ENCODE peak calls at places on chromosome 11, in eight cellular contexts. One of them, this sample, is unnamed.

GRCh38 chr11:19697721-19698121 is 14.9 kb upstream of the NAV2 start:
- DNase-seq in aorta: no peak
- DNase-seq in thoracic aorta: no peak
- DNase-seq in cardiac fibroblast: peak
- DNase-seq in left ventricle myocardium inferior: no peak
- DNase-seq in H1: no peak
- DNase-seq in adipocyte: no peak
- DNase-seq in fibroblast of villous mesenchyme: no peak
- DNase-seq in this sample: no peak

GRCh38 chr11:6395470-6396060 is 5.3 kb downstream of the SMPD1 start:
- DNase-seq in aorta: peak
- DNase-seq in thoracic aorta: no peak
- DNase-seq in cardiac fibroblast: no peak
- DNase-seq in left ventricle myocardium inferior: no peak
- DNase-seq in H1: no peak
- DNase-seq in adipocyte: no peak
- DNase-seq in fibroblast of villous mesenchyme: no peak
- DNase-seq in this sample: no peak

GRCh38 chr11:120316880-120317688 is 8.0 kb upstream of the TLCD5 start:
- DNase-seq in aorta: no peak
- DNase-seq in thoracic aorta: no peak
- DNase-seq in cardiac fibroblast: peak
- DNase-seq in left ventricle myocardium inferior: peak
- DNase-seq in H1: no peak
- DNase-seq in adipocyte: no peak
- DNase-seq in fibroblast of villous mesenchyme: peak
- DNase-seq in this sample: peak

GRCh38 chr11:127590319-127590718 is 589.7 kb upstream of the KIRREL3 start:
- DNase-seq in aorta: no peak
- DNase-seq in thoracic aorta: no peak
- DNase-seq in cardiac fibroblast: no peak
- DNase-seq in left ventricle myocardium inferior: no peak
- DNase-seq in H1: no peak
- DNase-seq in adipocyte: no peak
- DNase-seq in fibroblast of villous mesenchyme: no peak
- DNase-seq in this sample: no peak

GRCh38 chr11:110908401-110909106 is 196.3 kb upstream of the ARHGAP20 start:
- DNase-seq in aorta: no peak
- DNase-seq in thoracic aorta: no peak
- DNase-seq in cardiac fibroblast: peak
- DNase-seq in left ventricle myocardium inferior: no peak
- DNase-seq in H1: no peak
- DNase-seq in adipocyte: peak
- DNase-seq in fibroblast of villous mesenchyme: peak
- DNase-seq in this sample: peak

GRCh38 chr11:134519390-134519750 is 107.3 kb upstream of the B3GAT1 start:
- DNase-seq in aorta: peak
- DNase-seq in thoracic aorta: no peak
- DNase-seq in cardiac fibroblast: no peak
- DNase-seq in left ventricle myocardium inferior: peak
- DNase-seq in H1: no peak
- DNase-seq in adipocyte: no peak
- DNase-seq in fibroblast of villous mesenchyme: no peak
- DNase-seq in this sample: no peak

GRCh38 chr11:113481226-113481625 is 6.0 kb upstream of the DRD2 start:
- DNase-seq in aorta: no peak
- DNase-seq in thoracic aorta: no peak
- DNase-seq in cardiac fibroblast: no peak
- DNase-seq in left ventricle myocardium inferior: no peak
- DNase-seq in H1: no peak
- DNase-seq in adipocyte: no peak
- DNase-seq in fibroblast of villous mesenchyme: no peak
- DNase-seq in this sample: no peak

GRCh38 chr11:69839516-69839915 is 20.3 kb upstream of the FGF3 start:
- DNase-seq in aorta: peak
- DNase-seq in thoracic aorta: no peak
- DNase-seq in cardiac fibroblast: no peak
- DNase-seq in left ventricle myocardium inferior: no peak
- DNase-seq in H1: no peak
- DNase-seq in adipocyte: no peak
- DNase-seq in fibroblast of villous mesenchyme: no peak
- DNase-seq in this sample: no peak

GRCh38 chr11:44116433-44116832 is 21.0 kb downstream of the EXT2 start:
- DNase-seq in aorta: no peak
- DNase-seq in thoracic aorta: no peak
- DNase-seq in cardiac fibroblast: peak
- DNase-seq in left ventricle myocardium inferior: no peak
- DNase-seq in H1: no peak
- DNase-seq in adipocyte: no peak
- DNase-seq in fibroblast of villous mesenchyme: no peak
- DNase-seq in this sample: no peak

GRCh38 chr11:113623114-113623513 is 83.0 kb downstream of the TMPRSS5 start:
- DNase-seq in aorta: no peak
- DNase-seq in thoracic aorta: no peak
- DNase-seq in cardiac fibroblast: no peak
- DNase-seq in left ventricle myocardium inferior: no peak
- DNase-seq in H1: no peak
- DNase-seq in adipocyte: no peak
- DNase-seq in fibroblast of villous mesenchyme: peak
- DNase-seq in this sample: no peak

DNA sequence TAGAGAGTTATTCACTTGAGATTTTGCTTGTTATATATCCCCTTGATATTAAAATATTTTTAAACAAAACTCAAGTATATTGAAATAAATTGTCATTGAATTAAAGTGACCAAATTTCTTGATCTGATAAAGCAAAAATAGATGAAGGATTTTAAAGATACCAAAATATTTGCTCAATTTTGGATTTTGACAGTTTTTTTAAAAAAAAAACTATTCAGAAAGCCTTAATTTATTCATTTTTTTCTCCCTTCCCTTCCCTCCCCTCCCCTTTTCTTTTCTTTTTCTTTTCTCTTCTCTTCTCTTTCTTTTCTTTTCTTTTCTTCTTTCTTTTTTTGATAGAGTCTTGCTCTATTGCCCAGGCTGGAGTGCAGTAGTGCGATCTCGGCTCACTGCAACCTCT is 163.7 kb downstream of the DYNC2H1 start:
- DNase-seq in aorta: no peak
- DNase-seq in thoracic aorta: no peak
- DNase-seq in cardiac fibroblast: no peak
- DNase-seq in left ventricle myocardium inferior: no peak
- DNase-seq in H1: no peak
- DNase-seq in adipocyte: no peak
- DNase-seq in fibroblast of villous mesenchyme: no peak
- DNase-seq in this sample: no peak
- H3K4me3 ChIP-seq in aorta: no peak
- H3K4me3 ChIP-seq in thoracic aorta: no peak
- H3K4me3 ChIP-seq in cardiac fibroblast: no peak
- H3K4me3 ChIP-seq in left ventricle myocardium inferior: no peak
- H3K4me3 ChIP-seq in H1: no peak
- H3K4me3 ChIP-seq in adipocyte: no peak
- H3K4me3 ChIP-seq in fibroblast of villous mesenchyme: no peak
- H3K4me3 ChIP-seq in this sample: no peak

GRCh38 chr11:97938789-97939188 is 1082.0 kb upstream of the CNTN5 start:
- DNase-seq in aorta: no peak
- DNase-seq in thoracic aorta: no peak
- DNase-seq in cardiac fibroblast: no peak
- DNase-seq in left ventricle myocardium inferior: no peak
- DNase-seq in H1: no peak
- DNase-seq in adipocyte: no peak
- DNase-seq in fibroblast of villous mesenchyme: no peak
- DNase-seq in this sample: peak

GRCh38 chr11:97937501-97937900 is 1083.2 kb upstream of the CNTN5 start:
- DNase-seq in aorta: no peak
- DNase-seq in thoracic aorta: no peak
- DNase-seq in cardiac fibroblast: peak
- DNase-seq in left ventricle myocardium inferior: no peak
- DNase-seq in H1: no peak
- DNase-seq in adipocyte: peak
- DNase-seq in fibroblast of villous mesenchyme: peak
- DNase-seq in this sample: peak

DNA sequence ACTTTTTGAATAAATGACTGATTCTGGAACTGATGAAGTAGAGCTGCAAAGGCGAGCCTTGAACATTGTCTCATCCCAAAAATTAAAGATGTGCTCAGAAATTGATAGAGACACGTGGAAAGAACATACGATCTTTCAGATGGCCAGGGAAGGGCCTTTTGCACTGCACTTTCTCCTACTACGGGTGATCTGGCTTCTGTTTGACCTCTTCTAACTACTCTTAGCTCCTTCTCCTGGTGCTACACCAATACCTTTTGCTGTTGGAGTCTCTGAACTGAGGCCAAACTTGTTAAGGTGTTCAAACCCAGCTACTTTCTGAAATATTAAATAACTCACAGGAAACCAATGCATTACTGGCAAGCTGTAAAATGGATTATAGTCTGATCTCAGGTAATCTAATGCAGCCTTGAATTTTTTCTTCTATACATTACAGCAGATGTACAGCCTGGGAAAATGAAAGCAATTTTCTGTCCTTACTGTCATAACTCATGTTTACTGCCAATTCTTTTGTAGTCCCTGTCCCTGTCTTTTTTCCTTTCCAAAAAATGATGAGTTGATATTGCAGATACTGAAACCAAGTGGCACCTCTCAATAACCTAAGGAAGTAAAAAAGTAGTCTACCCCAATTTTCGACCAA is 1086.1 kb upstream of the CNTN5 start:
- DNase-seq in aorta: no peak
- DNase-seq in thoracic aorta: no peak
- DNase-seq in cardiac fibroblast: no peak
- DNase-seq in left ventricle myocardium inferior: no peak
- DNase-seq in H1: no peak
- DNase-seq in adipocyte: no peak
- DNase-seq in fibroblast of villous mesenchyme: no peak
- DNase-seq in this sample: no peak
- H3K4me3 ChIP-seq in aorta: no peak
- H3K4me3 ChIP-seq in thoracic aorta: no peak
- H3K4me3 ChIP-seq in cardiac fibroblast: no peak
- H3K4me3 ChIP-seq in left ventricle myocardium inferior: no peak
- H3K4me3 ChIP-seq in H1: no peak
- H3K4me3 ChIP-seq in adipocyte: no peak
- H3K4me3 ChIP-seq in fibroblast of villous mesenchyme: no peak
- H3K4me3 ChIP-seq in this sample: no peak

GRCh38 chr11:128830836-128831780 is 36.0 kb downstream of the KCNJ1 start:
- DNase-seq in aorta: peak
- DNase-seq in thoracic aorta: no peak
- DNase-seq in cardiac fibroblast: peak
- DNase-seq in left ventricle myocardium inferior: peak
- DNase-seq in H1: peak
- DNase-seq in adipocyte: peak
- DNase-seq in fibroblast of villous mesenchyme: peak
- DNase-seq in this sample: peak
- H3K4me3 ChIP-seq in aorta: no peak
- H3K4me3 ChIP-seq in thoracic aorta: peak
- H3K4me3 ChIP-seq in cardiac fibroblast: no peak
- H3K4me3 ChIP-seq in left ventricle myocardium inferior: peak
- H3K4me3 ChIP-seq in H1: no peak
- H3K4me3 ChIP-seq in adipocyte: no peak
- H3K4me3 ChIP-seq in fibroblast of villous mesenchyme: no peak
- H3K4me3 ChIP-seq in this sample: no peak

GRCh38 chr11:121722431-121723256 is 269.9 kb upstream of the SORL1-AS1 start:
- DNase-seq in aorta: peak
- DNase-seq in thoracic aorta: peak
- DNase-seq in cardiac fibroblast: peak
- DNase-seq in left ventricle myocardium inferior: peak
- DNase-seq in H1: peak
- DNase-seq in adipocyte: peak
- DNase-seq in fibroblast of villous mesenchyme: peak
- DNase-seq in this sample: peak

GRCh38 chr11:121723261-121723741 is 270.5 kb upstream of the SORL1-AS1 start:
- DNase-seq in aorta: peak
- DNase-seq in thoracic aorta: peak
- DNase-seq in cardiac fibroblast: peak
- DNase-seq in left ventricle myocardium inferior: peak
- DNase-seq in H1: peak
- DNase-seq in adipocyte: peak
- DNase-seq in fibroblast of villous mesenchyme: peak
- DNase-seq in this sample: no peak

GRCh38 chr11:121721448-121721847 is 268.7 kb upstream of the SORL1-AS1 start:
- DNase-seq in aorta: no peak
- DNase-seq in thoracic aorta: no peak
- DNase-seq in cardiac fibroblast: no peak
- DNase-seq in left ventricle myocardium inferior: no peak
- DNase-seq in H1: no peak
- DNase-seq in adipocyte: no peak
- DNase-seq in fibroblast of villous mesenchyme: no peak
- DNase-seq in this sample: no peak

GRCh38 chr11:121717296-121717695 is 264.5 kb upstream of the SORL1-AS1 start:
- DNase-seq in aorta: no peak
- DNase-seq in thoracic aorta: no peak
- DNase-seq in cardiac fibroblast: no peak
- DNase-seq in left ventricle myocardium inferior: no peak
- DNase-seq in H1: no peak
- DNase-seq in adipocyte: peak
- DNase-seq in fibroblast of villous mesenchyme: no peak
- DNase-seq in this sample: no peak

GRCh38 chr11:121721961-121722360 is 269.2 kb upstream of the SORL1-AS1 start:
- DNase-seq in aorta: no peak
- DNase-seq in thoracic aorta: no peak
- DNase-seq in cardiac fibroblast: no peak
- DNase-seq in left ventricle myocardium inferior: no peak
- DNase-seq in H1: no peak
- DNase-seq in adipocyte: no peak
- DNase-seq in fibroblast of villous mesenchyme: no peak
- DNase-seq in this sample: no peak
- H3K4me3 ChIP-seq in aorta: no peak
- H3K4me3 ChIP-seq in thoracic aorta: peak
- H3K4me3 ChIP-seq in cardiac fibroblast: no peak
- H3K4me3 ChIP-seq in left ventricle myocardium inferior: peak
- H3K4me3 ChIP-seq in H1: no peak
- H3K4me3 ChIP-seq in adipocyte: peak
- H3K4me3 ChIP-seq in fibroblast of villous mesenchyme: no peak
- H3K4me3 ChIP-seq in this sample: no peak

GRCh38 chr11:121461843-121462242 is 9.1 kb upstream of the SORL1-AS1 start:
- DNase-seq in aorta: no peak
- DNase-seq in thoracic aorta: no peak
- DNase-seq in cardiac fibroblast: no peak
- DNase-seq in left ventricle myocardium inferior: no peak
- DNase-seq in H1: no peak
- DNase-seq in adipocyte: no peak
- DNase-seq in fibroblast of villous mesenchyme: no peak
- DNase-seq in this sample: no peak
- H3K4me3 ChIP-seq in aorta: no peak
- H3K4me3 ChIP-seq in thoracic aorta: no peak
- H3K4me3 ChIP-seq in cardiac fibroblast: no peak
- H3K4me3 ChIP-seq in left ventricle myocardium inferior: no peak
- H3K4me3 ChIP-seq in H1: no peak
- H3K4me3 ChIP-seq in adipocyte: no peak
- H3K4me3 ChIP-seq in fibroblast of villous mesenchyme: no peak
- H3K4me3 ChIP-seq in this sample: no peak

This sample was measured in skeletal muscle cell.